ENCODE peak calls at places on chromosomes 5 and 9, in seven cellular contexts. M is H1, P is IMR-90, J is H9, Y is mesendoderm, C is trophoblast cell, A is neuronal stem cell. R is an unnamed sample.

GRCh38 chr5:2921651-2922050 is 170.2 kb upstream of the IRX2 start:
- DNase-seq in M (no peak), P (no peak), J (no peak), Y (no peak), C (no peak), A (no peak), R (no peak)

GRCh38 chr5:158599132-158599531 is 500.6 kb downstream of the EBF1 start:
- DNase-seq in M (no peak), P (peak; percentile 15), J (no peak), Y (peak; percentile 71), C (no peak), A (no peak), R (no peak)

GRCh38 chr9:87888501-87888900 is 5.8 kb downstream of the SPATA31E1 start:
- DNase-seq in M (no peak), P (no peak), J (peak; percentile 22), Y (no peak), C (no peak), A (no peak), R (no peak)

GRCh38 chr5:178644826-178645545 is 18.1 kb upstream of the CLK4 start:
- DNase-seq in M (no peak), P (no peak), J (no peak), Y (no peak), C (no peak), A (no peak), R (no peak)

GRCh38 chr9:69073103-69073502 is 37.6 kb downstream of the FXN start:
- DNase-seq in M (no peak), P (no peak), J (no peak), Y (no peak), C (no peak), A (no peak), R (no peak)

GRCh38 chr5:170070556-170071412 is 34.9 kb upstream of the FOXI1 start:
- DNase-seq in M (peak; percentile 17), P (peak; percentile 45), J (peak; percentile 69), Y (peak; percentile 59), C (peak; percentile 54), A (peak; percentile 32), R (peak; percentile 46)

GRCh38 chr5:66333192-66333591 is 189.1 kb downstream of the SREK1 start:
- DNase-seq in M (no peak), P (no peak), J (no peak), Y (no peak), C (no peak), A (no peak), R (no peak)

GRCh38 chr5:107466233-107466769 is 204.4 kb downstream of the EFNA5 start:
- DNase-seq in M (no peak), P (peak; percentile 66), J (peak; percentile 39), Y (peak; percentile 85), C (peak; percentile 72), A (peak; percentile 46), R (peak; percentile 66)

GRCh38 chr9:70318002-70318401 is 59.2 kb downstream of the SMC5 start:
- DNase-seq in M (no peak), P (no peak), J (peak; percentile 36), Y (peak; percentile 64), C (no peak), A (no peak), R (no peak)

GRCh38 chr5:171420429-171421231 is 1.2 kb downstream of the FGF18 start:
- DNase-seq in M (no peak), P (peak; percentile 89), J (peak; percentile 41), Y (no peak), C (no peak), A (no peak), R (peak; percentile 65)

GRCh38 chr5:138725153-138725884 is 27.9 kb upstream of the CTNNA1 start:
- DNase-seq in M (peak; percentile 73), P (peak; percentile 48), J (peak; percentile 93), Y (peak; percentile 97), C (peak; percentile 97), A (peak; percentile 24), R (peak; percentile 54)

GRCh38 chr9:114098660-114099522 is at the start of gene KIF12:
- DNase-seq in M (no peak), P (no peak), J (peak; percentile 86), Y (peak; percentile 80), C (peak; percentile 74), A (peak; percentile 44), R (no peak)

GRCh38 chr9:129506892-129507291 is 114.0 kb downstream of the C9orf50 start:
- DNase-seq in M (no peak), P (peak; percentile 48), J (no peak), Y (no peak), C (no peak), A (no peak), R (peak; percentile 71)

GRCh38 chr9:110069326-110070248 is 138.4 kb downstream of the C9orf152 start:
- DNase-seq in M (no peak), P (peak; percentile 96), J (no peak), Y (no peak), C (peak; percentile 53), A (no peak), R (peak; percentile 96)

GRCh38 chr5:168713051-168713450 is 133.9 kb upstream of the PANK3 start:
- DNase-seq in M (no peak), P (no peak), J (no peak), Y (no peak), C (no peak), A (no peak), R (no peak)

GRCh38 chr5:176371621-176372539 is 6.6 kb downstream of the ARL10 start:
- DNase-seq in M (no peak), P (no peak), J (no peak), Y (no peak), C (peak; percentile 94), A (no peak), R (no peak)

GRCh38 chr5:146052780-146053179 is 52.6 kb downstream of the PLAC8L1 start:
- DNase-seq in M (no peak), P (no peak), J (no peak), Y (peak; percentile 39), C (peak; percentile 25), A (no peak), R (no peak)

DNA sequence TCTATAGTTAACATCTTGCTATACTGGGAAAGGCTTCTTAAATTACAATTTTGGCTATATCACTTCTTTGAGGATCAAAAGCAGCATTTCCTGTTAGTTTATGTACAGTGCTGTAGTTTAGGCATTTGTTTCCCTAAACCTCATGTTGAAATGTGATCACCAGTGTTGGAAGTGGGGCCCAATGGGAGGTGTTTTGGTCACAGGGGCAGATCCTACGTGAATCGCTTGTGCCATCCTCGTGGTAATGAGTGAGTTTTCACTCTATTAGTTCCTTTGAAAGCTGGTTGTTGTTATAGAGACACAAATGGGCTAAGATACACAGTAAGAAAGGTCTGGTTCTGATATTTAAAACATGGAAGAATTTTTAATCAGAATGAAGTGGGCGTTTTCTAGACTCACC is 5.8 kb downstream of the ACTL7A start:
- DNase-seq in M (no peak), P (no peak), J (no peak), Y (no peak), C (no peak), A (no peak), R (no peak)
- H3K18ac ChIP-seq in M (no peak overlapping the region), P (no peak overlapping the region), J (no peak overlapping the region), Y (no peak overlapping the region), C (no peak overlapping the region), A (no peak overlapping the region), R (no peak overlapping the region)

GRCh38 chr9:81591791-81592190 is 97.6 kb downstream of the TLE1 start:
- DNase-seq in M (no peak), P (no peak), J (no peak), Y (no peak), C (peak; percentile 66), A (no peak), R (no peak)
- H3K9ac ChIP-seq in M (no peak overlapping the region), P (no peak overlapping the region), J (no peak overlapping the region), Y (no peak overlapping the region), C (no peak overlapping the region), A (no peak overlapping the region), R (no peak overlapping the region)

GRCh38 chr9:136743639-136744211 is 985 bp upstream of the LCN10 start:
- DNase-seq in M (no peak), P (no peak), J (no peak), Y (no peak), C (no peak), A (no peak), R (no peak)
- H3K18ac ChIP-seq in M (no peak overlapping the region), P (no peak overlapping the region), J (no peak overlapping the region), Y (no peak overlapping the region), C (no peak overlapping the region), A (peak overlapping the region; percentile 89), R (no peak overlapping the region)

GRCh38 chr5:141330299-141331080 is at the start of gene PCDHGA1:
- DNase-seq in M (no peak), P (peak; percentile 75), J (no peak), Y (peak; percentile 26), C (no peak), A (no peak), R (no peak)
- H3K9ac ChIP-seq in M (no peak within 1 kb of the TSS), P (peak within 1 kb of the TSS; percentile 45), J (no peak within 1 kb of the TSS), Y (no peak within 1 kb of the TSS), C (no peak within 1 kb of the TSS), A (no peak within 1 kb of the TSS), R (peak within 1 kb of the TSS; percentile 62)

DNA sequence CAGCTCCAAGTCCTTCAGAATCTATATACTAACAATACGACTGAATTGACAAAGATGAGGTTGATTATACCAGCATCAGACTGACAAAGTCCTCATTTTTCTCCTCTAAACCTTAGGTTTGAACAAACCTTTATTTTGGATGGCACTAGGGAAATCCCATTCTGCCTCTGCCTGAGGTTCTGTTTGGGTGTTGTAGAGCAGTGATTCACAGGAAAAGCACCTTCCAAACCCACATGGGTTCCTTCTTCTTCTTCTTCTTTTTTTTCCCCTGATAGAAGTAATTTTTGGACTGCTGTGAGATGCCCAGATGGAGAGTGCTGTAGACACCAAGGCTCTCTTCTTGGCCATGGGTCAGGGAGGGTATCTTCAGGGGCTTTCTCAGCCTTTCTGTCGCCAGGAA is 164.9 kb upstream of the PAPPA start:
- DNase-seq in M (no peak), P (peak; percentile 57), J (no peak), Y (no peak), C (peak; percentile 80), A (no peak), R (no peak)
- H3K18ac ChIP-seq in M (no peak overlapping the region), P (peak overlapping the region; percentile 82), J (no peak overlapping the region), Y (no peak overlapping the region), C (no peak overlapping the region), A (no peak overlapping the region), R (no peak overlapping the region)

GRCh38 chr5:1514027-1514818 is 9.5 kb downstream of the LPCAT1 start:
- DNase-seq in M (no peak), P (no peak), J (peak; percentile 40), Y (no peak), C (peak; percentile 80), A (no peak), R (no peak)
- H3K9ac ChIP-seq in M (no peak overlapping the region), P (no peak overlapping the region), J (no peak overlapping the region), Y (peak overlapping the region; percentile 37), C (no peak overlapping the region), A (peak overlapping the region; percentile 36), R (no peak overlapping the region)

GRCh38 chr9:77708416-77708815 is 60.3 kb upstream of the GNA14 start:
- DNase-seq in M (no peak), P (peak; percentile 79), J (no peak), Y (no peak), C (peak; percentile 82), A (no peak), R (peak; percentile 43)

GRCh38 chr9:77712533-77713130 is 64.5 kb upstream of the GNA14 start:
- DNase-seq in M (no peak), P (peak; percentile 90), J (no peak), Y (no peak), C (peak; percentile 91), A (no peak), R (peak; percentile 83)

GRCh38 chr9:77714077-77714549 is 66.0 kb upstream of the GNA14 start:
- DNase-seq in M (no peak), P (peak; percentile 38), J (no peak), Y (no peak), C (no peak), A (no peak), R (peak; percentile 17)

GRCh38 chr9:77710276-77710675 is 62.2 kb upstream of the GNA14 start:
- DNase-seq in M (no peak), P (no peak), J (no peak), Y (peak; percentile 33), C (peak; percentile 81), A (no peak), R (peak; percentile 21)

GRCh38 chr9:77710965-77711657 is 63.0 kb upstream of the GNA14 start:
- DNase-seq in M (no peak), P (no peak), J (no peak), Y (peak; percentile 17), C (no peak), A (no peak), R (no peak)
- H3K18ac ChIP-seq in M (no peak overlapping the region), P (peak overlapping the region; percentile 37), J (no peak overlapping the region), Y (no peak overlapping the region), C (no peak overlapping the region), A (no peak overlapping the region), R (no peak overlapping the region)

R was measured in mesenchymal stem cell.